ENCODE peak calls at places on chromosomes 2 and 18, in four cellular contexts. L is sigmoid colon, M is endothelial cell, E is foreskin keratinocyte. A is an unnamed sample.

GRCh38 chr2:190713476-190713875 is 64.6 kb downstream of the NAB1 start:
- DNase-seq in E (no peak), L (no peak), M (no peak), A (no peak)

GRCh38 chr18:51211552-51211951 is 14.1 kb upstream of the MEX3C start:
- DNase-seq in M (no peak), E (no peak), L (no peak), A (no peak)

GRCh38 chr2:113962692-113963480 is 73.0 kb downstream of the ACTR3 start:
- DNase-seq in M (no peak), E (no peak), L (no peak), A (no peak)

GRCh38 chr2:218017211-218018053 is 14.6 kb upstream of the TNS1 start:
- DNase-seq in M (no peak), L (no peak), E (no peak), A (no peak)

GRCh38 chr2:8030694-8031303 is 651.1 kb upstream of the ID2 start:
- DNase-seq in L (peak), E (no peak), M (no peak), A (no peak)

GRCh38 chr2:96895709-96896651 is 26.1 kb upstream of the SEMA4C start:
- DNase-seq in E (no peak), M (no peak), L (no peak), A (no peak)

GRCh38 chr2:116980354-116980753 is 834.1 kb upstream of the DDX18 start:
- DNase-seq in L (no peak), E (no peak), M (no peak), A (no peak)

GRCh38 chr2:4673025-4673489 is 969.7 kb downstream of the DCDC2C start:
- DNase-seq in L (no peak), E (no peak), M (no peak), A (no peak)

GRCh38 chr2:224025874-224026273 is 13.2 kb downstream of the SERPINE2 start:
- DNase-seq in L (no peak), E (no peak), M (no peak), A (no peak)

GRCh38 chr18:48775372-48776160 is 175.2 kb downstream of the SMAD7 start:
- DNase-seq in E (no peak), M (no peak), L (no peak), A (no peak)

GRCh38 chr18:79507546-79508480 is 112.1 kb downstream of the NFATC1 start:
- DNase-seq in M (no peak), L (peak), E (no peak), A (peak)

GRCh38 chr2:127115471-127116199 is 8.7 kb upstream of the BIN1 start:
- DNase-seq in L (peak), M (no peak), E (no peak), A (no peak)

GRCh38 chr2:210477496-210477895 is 937 bp upstream of the LANCL1 start:
- DNase-seq in E (peak), M (peak), L (no peak), A (no peak)

GRCh38 chr2:233171344-233171743 is 80.1 kb upstream of the ATG16L1 start:
- DNase-seq in E (no peak), L (no peak), M (no peak), A (no peak)

GRCh38 chr2:23211987-23212583 is 172.9 kb upstream of the KLHL29 start:
- DNase-seq in L (no peak), M (no peak), E (no peak), A (no peak)

GRCh38 chr2:96763511-96764252 is 3.0 kb downstream of the CNNM4 start:
- DNase-seq in M (peak), L (no peak), E (no peak), A (no peak)

GRCh38 chr18:79392226-79392625 is 3.5 kb upstream of the NFATC1 start:
- DNase-seq in E (no peak), M (no peak), L (peak), A (no peak)

GRCh38 chr2:26846881-26847662 is 860 bp upstream of the DPYSL5 start:
- DNase-seq in L (no peak), M (no peak), E (no peak), A (no peak)

GRCh38 chr2:39227628-39228412 is 15.9 kb downstream of the CDKL4 start:
- DNase-seq in E (no peak), L (peak), M (peak), A (peak)

GRCh38 chr2:168643979-168644378 is 158.5 kb upstream of the NOSTRIN start:
- DNase-seq in M (no peak), L (no peak), E (no peak), A (no peak)

GRCh38 chr2:43462866-43463641 is 132.8 kb downstream of the THADA start:
- DNase-seq in E (no peak), L (no peak), M (no peak), A (no peak)

GRCh38 chr2:1586251-1586945 is 157.9 kb downstream of the PXDN start:
- DNase-seq in M (no peak), E (no peak), L (no peak), A (no peak)

GRCh38 chr2:65024149-65024829 is 31.9 kb upstream of the CEP68 start:
- DNase-seq in L (no peak), M (no peak), E (peak), A (no peak)

GRCh38 chr2:224608104-224608503 is 22.9 kb upstream of the CUL3 start:
- DNase-seq in E (no peak), M (no peak), L (no peak), A (no peak)

GRCh38 chr2:71603851-71604708 is 150.7 kb downstream of the DYSF start:
- DNase-seq in M (no peak), L (peak), E (no peak), A (peak)

GRCh38 chr2:160224060-160224459 is 24.0 kb upstream of the ITGB6 start:
- DNase-seq in L (no peak), E (peak), M (no peak), A (no peak)

GRCh38 chr2:60550151-60550983 is 3.1 kb downstream of the BCL11A start:
- DNase-seq in M (peak), E (no peak), L (peak), A (no peak)

GRCh38 chr2:177352441-177353070 is 40.0 kb upstream of the AGPS start:
- DNase-seq in L (no peak), M (no peak), E (no peak), A (no peak)

GRCh38 chr2:28956415-28956826 is 24.7 kb upstream of the TOGARAM2 start:
- DNase-seq in M (peak), E (no peak), L (no peak), A (no peak)

GRCh38 chr2:131580187-131580586 is 52.5 kb downstream of the CCDC74A start:
- DNase-seq in M (no peak), E (no peak), L (no peak), A (no peak)
- TF ChIP-seq CTCF in M (no peak), E (no peak), L (no peak), A (no peak)

DNA sequence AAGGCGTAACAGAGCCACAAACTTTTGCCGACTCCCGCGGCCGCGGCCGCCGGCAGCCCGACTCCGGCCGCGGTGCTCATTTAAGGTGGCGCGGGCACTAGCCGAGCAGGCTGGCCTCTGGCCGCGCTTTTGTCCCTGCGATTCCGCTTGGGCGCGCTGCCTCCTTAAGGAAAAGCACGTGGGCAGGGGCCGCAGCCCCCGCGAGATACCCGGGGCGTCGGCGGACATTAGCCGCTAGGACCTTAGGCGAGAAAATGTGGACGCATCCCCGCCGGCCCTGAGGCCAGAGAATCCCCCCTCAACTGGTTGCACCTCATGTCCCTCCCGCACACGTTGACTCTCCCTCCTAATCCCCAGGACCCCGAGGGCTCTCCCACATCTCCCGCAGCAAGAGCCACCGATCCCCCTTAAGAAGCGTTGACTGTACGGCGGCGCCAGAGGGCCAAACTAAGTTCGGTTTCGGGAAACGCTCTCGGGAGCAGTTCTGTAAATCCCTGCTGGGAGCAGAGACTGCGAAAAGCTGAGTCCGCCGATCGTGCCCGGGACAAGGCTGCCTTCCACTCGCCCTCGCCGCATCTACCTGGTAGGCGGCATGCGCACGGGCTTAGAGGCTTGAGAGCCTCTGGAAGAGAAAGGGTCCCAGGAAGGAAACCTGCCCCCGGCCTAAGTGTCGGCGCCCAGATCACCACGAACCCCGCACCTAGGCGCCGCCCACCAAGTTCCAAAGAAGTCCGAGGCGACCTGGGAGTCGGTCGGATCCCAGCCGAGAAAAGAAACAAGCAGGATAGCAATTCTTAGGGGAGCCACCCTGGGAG is 1.8 kb upstream of the SATB2 start:
- DNase-seq in E (peak), L (peak), M (peak), A (peak)
- TF ChIP-seq CTCF in E (no peak), L (no peak), M (no peak), A (no peak)

GRCh38 chr2:175203621-175204496 is 22.3 kb upstream of the ATP5MC3 start:
- DNase-seq in L (peak), E (no peak), M (peak), A (no peak)

GRCh38 chr2:175205523-175205922 is 24.0 kb upstream of the ATP5MC3 start:
- DNase-seq in E (no peak), L (no peak), M (no peak), A (no peak)

GRCh38 chr2:175207741-175208438 is 26.4 kb upstream of the ATP5MC3 start:
- DNase-seq in E (no peak), M (no peak), L (no peak), A (no peak)

DNA sequence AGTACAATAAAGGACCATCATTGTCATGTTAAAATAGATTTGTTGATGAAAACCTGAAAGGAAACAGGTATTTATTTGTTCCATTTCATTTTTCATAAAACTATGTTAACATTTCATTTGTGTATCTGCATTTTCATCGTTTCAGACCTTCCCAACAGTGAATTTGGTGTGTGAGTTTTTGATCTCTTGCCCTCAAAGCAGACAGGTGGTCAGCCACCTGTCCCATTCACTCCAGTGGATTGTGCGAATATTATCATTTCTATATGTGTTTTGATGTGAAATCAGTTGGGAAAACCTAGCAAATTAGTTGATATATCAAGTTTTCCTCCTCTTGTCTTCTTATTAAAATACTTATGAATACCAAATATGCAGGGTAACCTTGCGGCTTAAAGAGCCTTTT is 25.4 kb upstream of the ATP5MC3 start:
- DNase-seq in M (no peak), L (no peak), E (no peak), A (no peak)
- TF ChIP-seq CTCF in M (no peak), L (no peak), E (no peak), A (no peak)

GRCh38 chr2:191866675-191867506 is 20.0 kb upstream of the CAVIN2 start:
- DNase-seq in M (no peak), L (peak), E (peak), A (no peak)

GRCh38 chr2:191867507-191867847 is 20.6 kb upstream of the CAVIN2 start:
- DNase-seq in L (no peak), M (no peak), E (no peak), A (no peak)

GRCh38 chr2:191869178-191869577 is 22.3 kb upstream of the CAVIN2 start:
- DNase-seq in E (no peak), L (no peak), M (peak), A (no peak)

GRCh38 chr2:191869781-191870180 is 22.9 kb upstream of the CAVIN2 start:
- DNase-seq in E (no peak), L (no peak), M (no peak), A (no peak)

GRCh38 chr2:191870744-191871143 is 23.9 kb upstream of the CAVIN2 start:
- DNase-seq in L (no peak), E (no peak), M (no peak), A (no peak)
- TF ChIP-seq CTCF in L (no peak), E (peak), M (no peak), A (no peak)

GRCh38 chr2:78993518-78994148 is 31.9 kb upstream of the REG3G start:
- DNase-seq in L (no peak), M (no peak), E (no peak), A (no peak)

GRCh38 chr2:78992807-78993517 is 32.5 kb upstream of the REG3G start:
- DNase-seq in M (no peak), E (no peak), L (no peak), A (no peak)

GRCh38 chr2:78994789-78995188 is 30.7 kb upstream of the REG3G start:
- DNase-seq in E (no peak), M (no peak), L (no peak), A (no peak)

DNA sequence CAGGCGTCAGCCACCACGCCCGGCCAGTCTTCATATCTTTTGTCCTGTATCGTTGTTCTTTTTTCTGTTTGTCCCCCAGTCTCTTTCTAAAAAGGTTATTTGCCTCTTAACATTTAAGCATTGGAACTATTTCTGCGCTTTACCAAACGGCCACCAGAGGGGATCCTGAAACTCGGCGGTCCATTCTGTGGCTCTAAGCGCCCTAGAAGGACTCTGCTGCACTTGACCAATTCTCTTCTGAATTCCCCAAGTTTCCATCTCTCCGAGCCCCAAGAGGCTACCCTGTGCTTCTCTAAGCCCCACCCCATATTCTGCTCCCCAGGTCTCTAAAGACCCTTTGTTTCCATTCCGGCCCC is 33.1 kb upstream of the REG3G start:
- DNase-seq in L (no peak), E (no peak), M (peak), A (no peak)
- TF ChIP-seq CTCF in L (no peak), E (peak), M (peak), A (no peak)

DNA sequence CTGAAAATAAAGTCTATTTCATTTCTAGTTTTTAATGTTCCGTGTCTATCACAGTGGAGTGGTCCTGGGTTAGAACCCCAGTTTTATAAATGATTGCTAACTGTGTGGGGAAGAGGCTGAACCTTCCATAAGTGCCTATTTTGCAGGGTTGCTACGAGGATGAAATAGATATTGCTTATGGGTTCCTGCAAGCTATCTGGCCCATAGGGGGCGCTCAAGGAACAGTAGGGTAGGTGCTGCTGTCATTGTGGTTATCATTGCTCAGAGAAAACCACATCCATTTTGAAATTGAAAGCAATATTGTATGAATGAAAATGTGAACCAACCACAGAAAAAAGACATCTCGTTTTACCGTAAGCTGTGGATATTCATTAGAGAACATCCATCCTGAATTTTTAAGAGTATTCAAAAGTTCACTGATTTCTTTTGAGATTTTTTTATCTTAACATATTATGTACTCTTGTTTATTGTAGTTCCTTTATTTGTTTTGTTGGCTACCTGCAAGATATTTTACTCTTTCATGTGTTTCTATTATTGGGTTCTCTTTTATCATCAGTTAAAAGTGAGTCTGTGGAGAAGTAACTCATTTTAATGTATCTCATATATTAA is 261.6 kb downstream of the NAPG start:
- DNase-seq in E (no peak), M (peak), L (peak), A (peak)
- TF ChIP-seq CTCF in E (peak), M (peak), L (peak), A (no peak)

DNA sequence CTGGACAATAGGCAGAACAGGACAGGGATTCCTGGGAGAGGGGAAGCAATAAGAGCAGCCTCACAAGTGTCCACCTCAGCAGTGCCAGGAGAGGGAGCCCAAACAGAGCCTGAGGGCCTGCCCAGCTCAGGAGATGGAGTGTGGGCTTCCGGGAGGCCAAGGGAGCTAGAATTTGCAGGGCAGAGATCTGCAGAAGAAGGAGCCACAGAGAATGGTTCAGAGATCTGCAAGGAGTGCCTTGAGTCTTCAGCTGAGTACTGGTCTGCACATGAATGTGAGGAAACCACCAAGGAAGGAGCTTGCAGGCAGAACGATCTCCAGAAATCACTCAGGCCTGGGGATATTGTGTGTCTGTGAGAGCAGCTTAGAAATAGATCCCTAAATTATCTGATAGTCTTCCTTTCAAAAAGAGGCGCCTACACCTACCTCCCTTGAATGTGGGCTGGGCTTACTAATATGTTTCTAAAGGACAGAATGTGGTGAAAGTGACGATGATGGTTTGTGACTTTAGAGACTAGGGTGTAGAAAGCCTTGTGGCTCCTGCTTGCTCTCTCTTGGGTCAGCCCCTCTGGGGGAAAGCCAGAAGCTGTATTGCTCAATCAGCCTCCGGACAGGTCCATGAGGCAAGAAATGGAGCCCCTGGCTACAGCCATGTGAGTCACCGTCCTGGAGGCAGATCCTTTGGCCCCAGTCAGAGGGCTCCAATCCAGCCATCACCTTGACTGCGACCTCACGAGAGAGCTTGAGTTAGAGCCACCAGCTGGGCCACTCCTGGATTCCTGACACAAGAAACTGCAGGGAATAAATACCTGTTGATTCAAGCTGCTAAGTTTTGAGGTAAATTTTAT is 7.6 kb upstream of the LPIN1 start:
- DNase-seq in E (no peak), L (peak), M (peak), A (peak)
- TF ChIP-seq CTCF in E (peak), L (peak), M (no peak), A (no peak)

A was measured in omental fat pad.